ENCODE peak calls at places on chromosomes 12 and 14, in six cellular contexts. One of them, this sample, is unnamed.

GRCh38 chr12:75613981-75614380 is 102.6 kb upstream of the KRR1 start:
- DNase-seq in transverse colon: no peak
- DNase-seq in GM12864: no peak
- DNase-seq in cardiac fibroblast: peak
- DNase-seq in AG04449: no peak
- DNase-seq in fibroblast of the aortic adventitia: peak
- DNase-seq in this sample: no peak

GRCh38 chr14:31969371-31969770 is 107.7 kb upstream of the ARHGAP5 start:
- DNase-seq in transverse colon: no peak
- DNase-seq in GM12864: no peak
- DNase-seq in cardiac fibroblast: no peak
- DNase-seq in AG04449: no peak
- DNase-seq in fibroblast of the aortic adventitia: no peak
- DNase-seq in this sample: no peak

GRCh38 chr12:114316076-114316475 is 89.9 kb downstream of the TBX5 start:
- DNase-seq in transverse colon: no peak
- DNase-seq in GM12864: no peak
- DNase-seq in cardiac fibroblast: peak
- DNase-seq in AG04449: peak
- DNase-seq in fibroblast of the aortic adventitia: peak
- DNase-seq in this sample: peak

GRCh38 chr12:70402597-70402996 is 36.5 kb downstream of the KCNMB4 start:
- DNase-seq in transverse colon: no peak
- DNase-seq in GM12864: no peak
- DNase-seq in cardiac fibroblast: peak
- DNase-seq in AG04449: no peak
- DNase-seq in fibroblast of the aortic adventitia: peak
- DNase-seq in this sample: no peak

GRCh38 chr14:98819132-98819866 is 452.7 kb downstream of the BCL11B start:
- DNase-seq in transverse colon: no peak
- DNase-seq in GM12864: no peak
- DNase-seq in cardiac fibroblast: no peak
- DNase-seq in AG04449: no peak
- DNase-seq in fibroblast of the aortic adventitia: no peak
- DNase-seq in this sample: no peak

GRCh38 chr12:49233842-49234526 is 30.9 kb upstream of the TUBA1C start:
- DNase-seq in transverse colon: peak
- DNase-seq in GM12864: peak
- DNase-seq in cardiac fibroblast: no peak
- DNase-seq in AG04449: no peak
- DNase-seq in fibroblast of the aortic adventitia: no peak
- DNase-seq in this sample: no peak

GRCh38 chr14:106459971-106460730 is 933.8 kb downstream of the TMEM121 start:
- DNase-seq in transverse colon: peak
- DNase-seq in GM12864: no peak
- DNase-seq in cardiac fibroblast: no peak
- DNase-seq in AG04449: no peak
- DNase-seq in fibroblast of the aortic adventitia: no peak
- DNase-seq in this sample: no peak

GRCh38 chr12:93072340-93072739 is 143.2 kb upstream of the EEA1 start:
- DNase-seq in transverse colon: no peak
- DNase-seq in GM12864: no peak
- DNase-seq in cardiac fibroblast: no peak
- DNase-seq in AG04449: no peak
- DNase-seq in fibroblast of the aortic adventitia: no peak
- DNase-seq in this sample: no peak

GRCh38 chr12:70031046-70031445 is 206.0 kb downstream of the MYRFL start:
- DNase-seq in transverse colon: no peak
- DNase-seq in GM12864: no peak
- DNase-seq in cardiac fibroblast: no peak
- DNase-seq in AG04449: no peak
- DNase-seq in fibroblast of the aortic adventitia: no peak
- DNase-seq in this sample: no peak

GRCh38 chr14:104348741-104349140 is 210.4 kb downstream of the KIF26A start:
- DNase-seq in transverse colon: no peak
- DNase-seq in GM12864: no peak
- DNase-seq in cardiac fibroblast: no peak
- DNase-seq in AG04449: no peak
- DNase-seq in fibroblast of the aortic adventitia: no peak
- DNase-seq in this sample: no peak

GRCh38 chr12:27013606-27014084 is 539 bp downstream of the TM7SF3 start:
- DNase-seq in transverse colon: peak
- DNase-seq in GM12864: no peak
- DNase-seq in cardiac fibroblast: peak
- DNase-seq in AG04449: no peak
- DNase-seq in fibroblast of the aortic adventitia: peak
- DNase-seq in this sample: no peak

GRCh38 chr12:50786498-50787231 is 22.8 kb downstream of the ATF1 start:
- DNase-seq in transverse colon: no peak
- DNase-seq in GM12864: no peak
- DNase-seq in cardiac fibroblast: peak
- DNase-seq in AG04449: peak
- DNase-seq in fibroblast of the aortic adventitia: peak
- DNase-seq in this sample: peak

GRCh38 chr14:86203843-86204242 is 673.9 kb downstream of the FLRT2 start:
- DNase-seq in transverse colon: no peak
- DNase-seq in GM12864: no peak
- DNase-seq in cardiac fibroblast: no peak
- DNase-seq in AG04449: no peak
- DNase-seq in fibroblast of the aortic adventitia: no peak
- DNase-seq in this sample: no peak

GRCh38 chr14:69682607-69683263 is 71.3 kb downstream of the SUSD6 start:
- DNase-seq in transverse colon: no peak
- DNase-seq in GM12864: no peak
- DNase-seq in cardiac fibroblast: peak
- DNase-seq in AG04449: no peak
- DNase-seq in fibroblast of the aortic adventitia: peak
- DNase-seq in this sample: no peak

GRCh38 chr12:79250955-79251354 is 386.4 kb downstream of the SYT1 start:
- DNase-seq in transverse colon: no peak
- DNase-seq in GM12864: no peak
- DNase-seq in cardiac fibroblast: no peak
- DNase-seq in AG04449: no peak
- DNase-seq in fibroblast of the aortic adventitia: no peak
- DNase-seq in this sample: no peak

GRCh38 chr12:31488737-31489338 is 102.1 kb downstream of the DENND5B start:
- DNase-seq in transverse colon: no peak
- DNase-seq in GM12864: no peak
- DNase-seq in cardiac fibroblast: no peak
- DNase-seq in AG04449: no peak
- DNase-seq in fibroblast of the aortic adventitia: no peak
- DNase-seq in this sample: no peak

GRCh38 chr12:117155278-117156060 is 34.8 kb downstream of the FBXO21 start:
- DNase-seq in transverse colon: peak
- DNase-seq in GM12864: peak
- DNase-seq in cardiac fibroblast: peak
- DNase-seq in AG04449: no peak
- DNase-seq in fibroblast of the aortic adventitia: peak
- DNase-seq in this sample: peak

GRCh38 chr14:97179573-97179972 is 382.4 kb downstream of the VRK1 start:
- DNase-seq in transverse colon: no peak
- DNase-seq in GM12864: no peak
- DNase-seq in cardiac fibroblast: no peak
- DNase-seq in AG04449: no peak
- DNase-seq in fibroblast of the aortic adventitia: no peak
- DNase-seq in this sample: no peak

GRCh38 chr12:50806176-50806575 is 36.5 kb upstream of the TMPRSS12 start:
- DNase-seq in transverse colon: no peak
- DNase-seq in GM12864: no peak
- DNase-seq in cardiac fibroblast: no peak
- DNase-seq in AG04449: no peak
- DNase-seq in fibroblast of the aortic adventitia: no peak
- DNase-seq in this sample: no peak

GRCh38 chr14:103879570-103880333 is 32.4 kb upstream of the PPP1R13B start:
- DNase-seq in transverse colon: peak
- DNase-seq in GM12864: no peak
- DNase-seq in cardiac fibroblast: peak
- DNase-seq in AG04449: no peak
- DNase-seq in fibroblast of the aortic adventitia: no peak
- DNase-seq in this sample: no peak

GRCh38 chr14:66696326-66696725 is 188.4 kb downstream of the GPHN start:
- DNase-seq in transverse colon: no peak
- DNase-seq in GM12864: no peak
- DNase-seq in cardiac fibroblast: no peak
- DNase-seq in AG04449: no peak
- DNase-seq in fibroblast of the aortic adventitia: no peak
- DNase-seq in this sample: no peak

GRCh38 chr12:52387859-52388258 is 2.4 kb upstream of the KRT84 start:
- DNase-seq in transverse colon: no peak
- DNase-seq in GM12864: no peak
- DNase-seq in cardiac fibroblast: no peak
- DNase-seq in AG04449: no peak
- DNase-seq in fibroblast of the aortic adventitia: no peak
- DNase-seq in this sample: no peak

GRCh38 chr12:121949643-121950397 is 31.4 kb downstream of the CFAP251 start:
- DNase-seq in transverse colon: no peak
- DNase-seq in GM12864: no peak
- DNase-seq in cardiac fibroblast: peak
- DNase-seq in AG04449: peak
- DNase-seq in fibroblast of the aortic adventitia: peak
- DNase-seq in this sample: peak

GRCh38 chr12:51077930-51078329 is 5.5 kb downstream of the CSRNP2 start:
- DNase-seq in transverse colon: no peak
- DNase-seq in GM12864: no peak
- DNase-seq in cardiac fibroblast: peak
- DNase-seq in AG04449: peak
- DNase-seq in fibroblast of the aortic adventitia: peak
- DNase-seq in this sample: no peak

GRCh38 chr12:95413576-95413975 is 60.4 kb upstream of the METAP2 start:
- DNase-seq in transverse colon: no peak
- DNase-seq in GM12864: no peak
- DNase-seq in cardiac fibroblast: no peak
- DNase-seq in AG04449: no peak
- DNase-seq in fibroblast of the aortic adventitia: peak
- DNase-seq in this sample: peak

GRCh38 chr12:46891306-46891705 is 65.5 kb upstream of the SLC38A4 start:
- DNase-seq in transverse colon: no peak
- DNase-seq in GM12864: no peak
- DNase-seq in cardiac fibroblast: no peak
- DNase-seq in AG04449: no peak
- DNase-seq in fibroblast of the aortic adventitia: peak
- DNase-seq in this sample: no peak

GRCh38 chr12:39905152-39905551 is 200.7 kb downstream of the SLC2A13 start:
- DNase-seq in transverse colon: peak
- DNase-seq in GM12864: no peak
- DNase-seq in cardiac fibroblast: peak
- DNase-seq in AG04449: peak
- DNase-seq in fibroblast of the aortic adventitia: peak
- DNase-seq in this sample: peak

GRCh38 chr12:58443981-58444371 is 476.3 kb downstream of the LRIG3 start:
- DNase-seq in transverse colon: peak
- DNase-seq in GM12864: no peak
- DNase-seq in cardiac fibroblast: peak
- DNase-seq in AG04449: no peak
- DNase-seq in fibroblast of the aortic adventitia: peak
- DNase-seq in this sample: peak

GRCh38 chr14:60332869-60333268 is 83.8 kb downstream of the PPM1A start:
- DNase-seq in transverse colon: no peak
- DNase-seq in GM12864: no peak
- DNase-seq in cardiac fibroblast: no peak
- DNase-seq in AG04449: no peak
- DNase-seq in fibroblast of the aortic adventitia: no peak
- DNase-seq in this sample: no peak
- H3K4me3 ChIP-seq in transverse colon: no peak
- H3K4me3 ChIP-seq in GM12864: no peak
- H3K4me3 ChIP-seq in cardiac fibroblast: no peak
- H3K4me3 ChIP-seq in AG04449: no peak
- H3K4me3 ChIP-seq in fibroblast of the aortic adventitia: no peak
- H3K4me3 ChIP-seq in this sample: no peak

DNA sequence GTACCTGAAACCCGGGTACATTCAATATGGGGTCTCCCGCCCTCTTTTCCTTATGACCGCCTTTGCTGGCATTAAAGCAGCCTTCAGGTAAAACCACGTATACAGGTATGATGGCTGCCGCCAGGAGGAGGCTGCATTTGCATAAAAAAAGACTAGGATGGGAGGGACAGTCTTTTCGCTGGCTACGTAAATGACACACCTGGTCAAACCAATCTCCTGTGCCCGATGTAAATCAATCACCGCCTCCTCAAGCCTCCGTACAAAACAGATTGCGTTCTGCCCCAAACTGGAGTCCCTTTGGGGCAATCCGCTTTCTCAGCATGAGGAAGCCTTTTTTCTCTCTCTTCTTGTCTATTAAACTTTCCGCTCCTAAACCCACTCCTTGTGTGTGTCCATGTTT is 8.1 kb upstream of the ALDH1L2 start:
- DNase-seq in transverse colon: peak
- DNase-seq in GM12864: no peak
- DNase-seq in cardiac fibroblast: no peak
- DNase-seq in AG04449: no peak
- DNase-seq in fibroblast of the aortic adventitia: no peak
- DNase-seq in this sample: no peak
- TF ChIP-seq CTCF in transverse colon: no peak
- TF ChIP-seq CTCF in GM12864: no peak
- TF ChIP-seq CTCF in cardiac fibroblast: no peak
- TF ChIP-seq CTCF in AG04449: no peak
- TF ChIP-seq CTCF in fibroblast of the aortic adventitia: no peak
- TF ChIP-seq CTCF in this sample: no peak

DNA sequence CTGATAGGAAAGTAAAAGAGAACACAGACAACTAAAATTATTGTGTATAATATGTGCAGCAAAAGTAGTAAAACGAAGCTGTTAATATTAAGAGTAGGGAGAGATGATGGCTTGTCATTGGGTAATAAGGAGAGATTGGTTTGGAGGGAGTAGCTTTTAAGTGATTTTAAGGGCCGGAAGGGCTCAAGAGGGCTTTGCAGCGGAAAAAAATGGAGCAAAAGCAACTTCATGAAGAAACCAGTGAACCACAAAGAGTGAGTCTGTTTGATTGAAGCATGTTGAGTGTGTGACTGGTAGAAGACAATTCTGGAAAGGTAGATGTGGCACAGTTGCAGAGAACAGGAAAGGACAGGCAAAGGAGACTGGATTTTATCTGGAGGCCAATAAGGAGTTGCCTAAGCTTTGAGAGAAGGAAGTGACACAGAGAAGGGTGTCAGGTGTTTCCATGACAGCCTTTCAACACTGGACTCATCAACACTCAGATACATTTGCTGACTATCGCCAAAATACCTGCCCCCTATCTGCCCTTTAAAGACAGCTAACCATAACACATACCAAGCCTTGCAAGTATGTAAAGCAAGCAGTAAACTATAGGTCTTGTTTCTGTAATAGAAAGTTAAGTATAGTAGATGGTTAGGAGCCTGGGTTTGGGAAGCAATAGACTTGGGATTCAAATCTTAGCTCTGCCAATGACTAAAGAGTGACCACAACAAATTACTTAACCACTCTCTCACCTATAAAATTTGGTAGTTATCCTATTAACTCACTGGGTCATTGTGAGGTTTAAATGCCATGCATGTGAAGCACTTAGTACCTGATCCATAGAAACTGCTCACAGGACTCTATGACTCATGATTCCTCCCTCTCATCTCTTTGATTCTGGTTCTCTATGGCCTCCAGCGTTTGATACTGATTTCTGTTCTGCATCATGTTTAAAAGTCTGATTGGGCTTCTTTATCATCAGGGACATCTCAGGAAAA is 117.3 kb upstream of the LMNTD1 start:
- DNase-seq in transverse colon: no peak
- DNase-seq in GM12864: no peak
- DNase-seq in cardiac fibroblast: no peak
- DNase-seq in AG04449: no peak
- DNase-seq in fibroblast of the aortic adventitia: no peak
- DNase-seq in this sample: no peak
- H3K4me3 ChIP-seq in transverse colon: no peak
- H3K4me3 ChIP-seq in GM12864: no peak
- H3K4me3 ChIP-seq in cardiac fibroblast: no peak
- H3K4me3 ChIP-seq in AG04449: no peak
- H3K4me3 ChIP-seq in fibroblast of the aortic adventitia: no peak
- H3K4me3 ChIP-seq in this sample: no peak

GRCh38 chr14:60079723-60080122 is 12.0 kb upstream of the PCNX4 start:
- DNase-seq in transverse colon: no peak
- DNase-seq in GM12864: no peak
- DNase-seq in cardiac fibroblast: no peak
- DNase-seq in AG04449: no peak
- DNase-seq in fibroblast of the aortic adventitia: no peak
- DNase-seq in this sample: no peak
- TF ChIP-seq CTCF in transverse colon: no peak
- TF ChIP-seq CTCF in GM12864: no peak
- TF ChIP-seq CTCF in cardiac fibroblast: peak
- TF ChIP-seq CTCF in AG04449: no peak
- TF ChIP-seq CTCF in fibroblast of the aortic adventitia: peak
- TF ChIP-seq CTCF in this sample: peak